ENCODE peak calls at places on chromosomes 2 and 18, in six cellular contexts. One of them, this sample, is unnamed.

GRCh38 chr2:53568463-53568862 is 199.1 kb upstream of the CHAC2 start:
- DNase-seq in mesendoderm: no peak
- DNase-seq in IMR-90: peak
- DNase-seq in H1: no peak
- DNase-seq in neuronal stem cell: no peak
- DNase-seq in H9: no peak
- DNase-seq in this sample: peak

GRCh38 chr2:157849591-157849990 is 26.5 kb downstream of the ACVR1 start:
- DNase-seq in mesendoderm: no peak
- DNase-seq in IMR-90: no peak
- DNase-seq in H1: no peak
- DNase-seq in neuronal stem cell: no peak
- DNase-seq in H9: no peak
- DNase-seq in this sample: no peak

GRCh38 chr2:24164416-24164973 is 10.4 kb upstream of the FAM228A start:
- DNase-seq in mesendoderm: peak
- DNase-seq in IMR-90: no peak
- DNase-seq in H1: peak
- DNase-seq in neuronal stem cell: no peak
- DNase-seq in H9: peak
- DNase-seq in this sample: peak

GRCh38 chr2:40488927-40489677 is 37.2 kb upstream of the SLC8A1 start:
- DNase-seq in mesendoderm: peak
- DNase-seq in IMR-90: peak
- DNase-seq in H1: no peak
- DNase-seq in neuronal stem cell: no peak
- DNase-seq in H9: no peak
- DNase-seq in this sample: peak

GRCh38 chr2:65658871-65659270 is 226.5 kb upstream of the SPRED2 start:
- DNase-seq in mesendoderm: no peak
- DNase-seq in IMR-90: peak
- DNase-seq in H1: no peak
- DNase-seq in neuronal stem cell: no peak
- DNase-seq in H9: no peak
- DNase-seq in this sample: peak

GRCh38 chr2:44937688-44938240 is 3.7 kb upstream of the SIX3 start:
- DNase-seq in mesendoderm: peak
- DNase-seq in IMR-90: no peak
- DNase-seq in H1: peak
- DNase-seq in neuronal stem cell: peak
- DNase-seq in H9: peak
- DNase-seq in this sample: no peak

GRCh38 chr2:160918909-160919503 is 241.2 kb upstream of the TANK start:
- DNase-seq in mesendoderm: peak
- DNase-seq in IMR-90: peak
- DNase-seq in H1: peak
- DNase-seq in neuronal stem cell: no peak
- DNase-seq in H9: peak
- DNase-seq in this sample: peak

GRCh38 chr2:67510745-67511144 is 113.6 kb downstream of the ETAA1 start:
- DNase-seq in mesendoderm: no peak
- DNase-seq in IMR-90: peak
- DNase-seq in H1: no peak
- DNase-seq in neuronal stem cell: no peak
- DNase-seq in H9: no peak
- DNase-seq in this sample: no peak

GRCh38 chr2:138581909-138582308 is 80.3 kb downstream of the SPOPL start:
- DNase-seq in mesendoderm: no peak
- DNase-seq in IMR-90: no peak
- DNase-seq in H1: no peak
- DNase-seq in neuronal stem cell: no peak
- DNase-seq in H9: no peak
- DNase-seq in this sample: no peak

GRCh38 chr2:64274399-64275173 is 130.4 kb upstream of the PELI1 start:
- DNase-seq in mesendoderm: no peak
- DNase-seq in IMR-90: no peak
- DNase-seq in H1: no peak
- DNase-seq in neuronal stem cell: no peak
- DNase-seq in H9: no peak
- DNase-seq in this sample: no peak

GRCh38 chr2:150555957-150556356 is 68.5 kb upstream of the RND3 start:
- DNase-seq in mesendoderm: no peak
- DNase-seq in IMR-90: no peak
- DNase-seq in H1: no peak
- DNase-seq in neuronal stem cell: no peak
- DNase-seq in H9: no peak
- DNase-seq in this sample: peak

GRCh38 chr2:178397002-178397605 is 53.9 kb downstream of the PRKRA start:
- DNase-seq in mesendoderm: peak
- DNase-seq in IMR-90: peak
- DNase-seq in H1: no peak
- DNase-seq in neuronal stem cell: peak
- DNase-seq in H9: no peak
- DNase-seq in this sample: peak

GRCh38 chr2:53787255-53787910 is 539 bp downstream of the ERLEC1 start:
- DNase-seq in mesendoderm: no peak
- DNase-seq in IMR-90: peak
- DNase-seq in H1: no peak
- DNase-seq in neuronal stem cell: no peak
- DNase-seq in H9: no peak
- DNase-seq in this sample: peak

GRCh38 chr2:110772383-110772755 is 40.0 kb downstream of the ACOXL start:
- DNase-seq in mesendoderm: no peak
- DNase-seq in IMR-90: no peak
- DNase-seq in H1: no peak
- DNase-seq in neuronal stem cell: no peak
- DNase-seq in H9: no peak
- DNase-seq in this sample: no peak

GRCh38 chr2:56185101-56185581 is 1.4 kb downstream of the CCDC85A start:
- DNase-seq in mesendoderm: peak
- DNase-seq in IMR-90: no peak
- DNase-seq in H1: peak
- DNase-seq in neuronal stem cell: peak
- DNase-seq in H9: peak
- DNase-seq in this sample: peak

GRCh38 chr2:37037771-37038170 is 46.4 kb downstream of the HEATR5B start:
- DNase-seq in mesendoderm: no peak
- DNase-seq in IMR-90: no peak
- DNase-seq in H1: no peak
- DNase-seq in neuronal stem cell: no peak
- DNase-seq in H9: no peak
- DNase-seq in this sample: no peak
- H2BK15ac ChIP-seq in mesendoderm: no peak
- H2BK15ac ChIP-seq in IMR-90: no peak
- H2BK15ac ChIP-seq in H1: no peak
- H2BK15ac ChIP-seq in neuronal stem cell: no peak
- H2BK15ac ChIP-seq in H9: no peak
- H2BK15ac ChIP-seq in this sample: no peak

DNA sequence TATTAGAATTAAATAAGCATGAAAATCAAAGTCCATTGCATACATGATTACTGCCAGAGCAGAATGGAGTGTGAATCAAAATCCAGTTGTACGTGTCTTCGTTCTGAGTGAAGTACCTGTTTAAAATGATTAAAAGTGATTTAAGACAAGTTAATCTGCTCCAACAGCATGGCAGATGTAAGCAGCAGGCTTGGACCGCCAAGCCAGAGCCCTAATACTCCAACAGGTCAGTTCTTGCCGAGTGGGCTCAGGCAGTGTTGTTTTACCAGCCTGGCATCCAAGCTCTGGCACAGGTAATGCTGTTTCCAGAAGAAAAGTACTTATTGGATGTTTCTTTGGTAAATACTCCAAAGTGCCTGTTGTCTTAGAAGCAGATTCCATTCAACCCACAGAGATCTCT is 171.4 kb upstream of the EPAS1 start:
- DNase-seq in mesendoderm: no peak
- DNase-seq in IMR-90: no peak
- DNase-seq in H1: no peak
- DNase-seq in neuronal stem cell: no peak
- DNase-seq in H9: no peak
- DNase-seq in this sample: no peak
- H2BK15ac ChIP-seq in mesendoderm: no peak
- H2BK15ac ChIP-seq in IMR-90: no peak
- H2BK15ac ChIP-seq in H1: no peak
- H2BK15ac ChIP-seq in neuronal stem cell: no peak
- H2BK15ac ChIP-seq in H9: no peak
- H2BK15ac ChIP-seq in this sample: no peak

GRCh38 chr2:218850796-218851195 is 8.8 kb upstream of the WNT6 start:
- DNase-seq in mesendoderm: no peak
- DNase-seq in IMR-90: no peak
- DNase-seq in H1: no peak
- DNase-seq in neuronal stem cell: no peak
- DNase-seq in H9: no peak
- DNase-seq in this sample: no peak

GRCh38 chr2:218852911-218853667 is 6.5 kb upstream of the WNT6 start:
- DNase-seq in mesendoderm: peak
- DNase-seq in IMR-90: peak
- DNase-seq in H1: peak
- DNase-seq in neuronal stem cell: peak
- DNase-seq in H9: peak
- DNase-seq in this sample: peak

GRCh38 chr2:218851286-218851685 is 8.3 kb upstream of the WNT6 start:
- DNase-seq in mesendoderm: no peak
- DNase-seq in IMR-90: no peak
- DNase-seq in H1: no peak
- DNase-seq in neuronal stem cell: no peak
- DNase-seq in H9: no peak
- DNase-seq in this sample: no peak

GRCh38 chr2:218853766-218854165 is 5.8 kb upstream of the WNT6 start:
- DNase-seq in mesendoderm: no peak
- DNase-seq in IMR-90: peak
- DNase-seq in H1: no peak
- DNase-seq in neuronal stem cell: no peak
- DNase-seq in H9: no peak
- DNase-seq in this sample: no peak

GRCh38 chr2:218849721-218850120 is 9.9 kb upstream of the WNT6 start:
- DNase-seq in mesendoderm: no peak
- DNase-seq in IMR-90: no peak
- DNase-seq in H1: no peak
- DNase-seq in neuronal stem cell: no peak
- DNase-seq in H9: no peak
- DNase-seq in this sample: no peak
- H2BK15ac ChIP-seq in mesendoderm: no peak
- H2BK15ac ChIP-seq in IMR-90: no peak
- H2BK15ac ChIP-seq in H1: no peak
- H2BK15ac ChIP-seq in neuronal stem cell: no peak
- H2BK15ac ChIP-seq in H9: no peak
- H2BK15ac ChIP-seq in this sample: no peak

GRCh38 chr18:54611819-54612218 is 20.8 kb downstream of the DYNAP start:
- DNase-seq in mesendoderm: no peak
- DNase-seq in IMR-90: no peak
- DNase-seq in H1: no peak
- DNase-seq in neuronal stem cell: no peak
- DNase-seq in H9: no peak
- DNase-seq in this sample: no peak
- H2BK15ac ChIP-seq in mesendoderm: no peak
- H2BK15ac ChIP-seq in IMR-90: no peak
- H2BK15ac ChIP-seq in H1: no peak
- H2BK15ac ChIP-seq in neuronal stem cell: no peak
- H2BK15ac ChIP-seq in H9: no peak
- H2BK15ac ChIP-seq in this sample: no peak

DNA sequence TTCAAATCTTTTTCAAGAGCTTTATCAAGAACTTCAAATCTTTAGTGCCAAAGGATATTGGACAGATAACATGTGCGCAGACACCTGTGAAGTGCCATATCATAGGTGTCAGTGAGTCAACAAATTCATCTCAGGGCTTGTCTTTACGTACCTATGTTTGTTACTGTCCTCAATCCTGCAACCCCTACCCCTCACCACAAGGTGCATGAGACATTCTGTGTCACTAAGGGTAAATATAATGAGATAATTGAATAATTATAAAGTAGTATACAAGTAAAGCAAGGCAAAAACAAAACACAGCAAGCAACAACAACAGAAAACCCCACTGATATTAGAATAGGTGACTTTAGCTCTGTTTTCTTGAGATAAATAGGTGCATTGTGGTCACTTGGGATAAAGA is 1495.8 kb upstream of the TMEFF2 start:
- DNase-seq in mesendoderm: peak
- DNase-seq in IMR-90: no peak
- DNase-seq in H1: no peak
- DNase-seq in neuronal stem cell: no peak
- DNase-seq in H9: no peak
- DNase-seq in this sample: no peak
- H2BK15ac ChIP-seq in mesendoderm: no peak
- H2BK15ac ChIP-seq in IMR-90: no peak
- H2BK15ac ChIP-seq in H1: no peak
- H2BK15ac ChIP-seq in neuronal stem cell: no peak
- H2BK15ac ChIP-seq in H9: no peak
- H2BK15ac ChIP-seq in this sample: no peak